ENCODE peak calls at places on chromosomes 16 and 17, in ten cellular contexts. V is RWPE1; C is A549; X is cardiac muscle cell; R is pancreas; N is ascending aorta; Q is CD4-positive, alpha-beta T cell; J is colonic mucosa; W is GM23338; K is GM23248. Y is an unnamed sample.

GRCh38 chr17:65588194-65588808 is 26.9 kb upstream of the AXIN2 start:
- DNase-seq in X (no peak), V (no peak), Q (no peak), J (peak), W (no peak), R (no peak), C (peak), K (no peak), N (no peak), Y (no peak)

GRCh38 chr17:4950075-4950756 is 703 bp upstream of the ENO3 start:
- DNase-seq in J (peak), R (peak), V (no peak), Q (peak), N (peak), C (peak), K (peak), X (peak), W (peak), Y (peak)

GRCh38 chr17:70060415-70060814 is 14.6 kb upstream of the KCNJ16 start:
- DNase-seq in Q (no peak), R (no peak), N (no peak), W (no peak), K (no peak), X (no peak), C (no peak), V (no peak), J (no peak), Y (no peak)

GRCh38 chr17:72104164-72104862 is 16.5 kb upstream of the SOX9 start:
- DNase-seq in X (no peak), W (no peak), J (no peak), Q (no peak), V (no peak), N (no peak), R (no peak), C (no peak), K (no peak), Y (peak)

GRCh38 chr16:12419151-12419550 is 384.5 kb downstream of the CPPED1 start:
- DNase-seq in W (no peak), C (no peak), X (no peak), N (no peak), K (no peak), V (no peak), R (no peak), Q (no peak), J (no peak), Y (no peak)

GRCh38 chr17:61389670-61390478 is 9.8 kb upstream of the TBX2 start:
- DNase-seq in J (no peak), X (peak), V (no peak), W (peak), N (no peak), Q (no peak), C (peak), R (no peak), K (peak), Y (peak)

GRCh38 chr17:7740481-7741001 is 23.0 kb downstream of the DNAH2 start:
- DNase-seq in X (no peak), C (no peak), R (peak), V (no peak), J (no peak), Q (no peak), N (no peak), K (no peak), W (no peak), Y (no peak)

GRCh38 chr17:9517396-9517795 is 58.2 kb downstream of the STX8 start:
- DNase-seq in K (no peak), N (no peak), Q (peak), W (peak), J (no peak), V (no peak), C (no peak), X (no peak), R (no peak), Y (no peak)

GRCh38 chr17:48100591-48101011 is 677 bp downstream of the CBX1 start:
- DNase-seq in V (peak), K (peak), J (peak), Q (no peak), X (peak), W (peak), C (peak), R (peak), N (peak), Y (no peak)

GRCh38 chr17:77618173-77618572 is 340.3 kb upstream of the TNRC6C start:
- DNase-seq in V (no peak), X (no peak), W (no peak), K (no peak), Q (no peak), N (no peak), R (no peak), J (no peak), C (no peak), Y (no peak)

GRCh38 chr16:79809376-79809775 is 208.8 kb upstream of the MAF start:
- DNase-seq in K (no peak), Q (no peak), V (no peak), X (no peak), C (no peak), R (no peak), N (no peak), W (no peak), J (no peak), Y (no peak)

GRCh38 chr16:2152695-2153506 is 2.7 kb upstream of the TRAF7 start:
- DNase-seq in Q (no peak), V (no peak), R (peak), X (peak), N (no peak), J (peak), W (peak), K (peak), C (peak), Y (peak)

GRCh38 chr16:70608516-70608915 is 37.8 kb upstream of the IL34 start:
- DNase-seq in K (no peak), X (no peak), N (no peak), V (peak), W (no peak), R (no peak), Q (no peak), J (no peak), C (no peak), Y (no peak)

GRCh38 chr17:79102214-79102613 is 27.6 kb downstream of the ENGASE start:
- DNase-seq in C (no peak), V (no peak), J (no peak), X (no peak), N (no peak), W (no peak), K (no peak), R (no peak), Q (no peak), Y (no peak)

GRCh38 chr16:56617212-56618085 is 8.1 kb upstream of the MT1E start:
- DNase-seq in J (peak), W (peak), R (peak), C (no peak), X (peak), N (peak), Q (peak), K (peak), V (no peak), Y (peak)

GRCh38 chr17:61409301-61410099 is 9.9 kb downstream of the TBX2 start:
- DNase-seq in N (peak), W (peak), K (peak), J (peak), V (peak), C (peak), R (peak), Q (no peak), X (peak), Y (peak)

GRCh38 chr16:72934661-72935403 is 113.1 kb downstream of the ZFHX3 start:
- DNase-seq in J (no peak), C (no peak), X (no peak), W (no peak), K (no peak), N (no peak), V (no peak), Q (no peak), R (no peak), Y (peak)

GRCh38 chr17:36475346-36475970 is 11.0 kb upstream of the ZNHIT3 start:
- DNase-seq in X (no peak), C (no peak), K (no peak), V (no peak), N (no peak), J (no peak), R (no peak), Q (no peak), W (no peak), Y (no peak)

GRCh38 chr16:53517851-53518250 is 14.8 kb upstream of the AKTIP start:
- DNase-seq in J (no peak), Q (no peak), C (no peak), K (no peak), X (no peak), N (no peak), R (no peak), V (no peak), W (no peak), Y (no peak)

GRCh38 chr16:68381363-68381724 is 67.0 kb downstream of the SMPD3 start:
- DNase-seq in C (peak), K (no peak), Q (no peak), V (peak), W (no peak), R (peak), X (no peak), J (no peak), N (no peak), Y (peak)

GRCh38 chr17:27466376-27466747 is 10.1 kb downstream of the KSR1 start:
- DNase-seq in R (no peak), C (no peak), Q (no peak), V (no peak), J (no peak), N (no peak), K (no peak), W (peak), X (no peak), Y (no peak)

GRCh38 chr16:85798283-85798776 is 1.0 kb downstream of the EMC8 start:
- DNase-seq in C (no peak), Q (no peak), J (no peak), X (no peak), K (no peak), V (peak), R (no peak), N (no peak), W (peak), Y (peak)

GRCh38 chr17:7029096-7029495 is 6.2 kb downstream of the BCL6B start:
- DNase-seq in V (no peak), Q (no peak), C (no peak), X (no peak), R (no peak), J (no peak), K (no peak), W (no peak), N (no peak), Y (no peak)

GRCh38 chr17:19248923-19249574 is 11.9 kb downstream of the EPN2 start:
- DNase-seq in J (no peak), R (no peak), K (peak), C (no peak), X (no peak), W (no peak), V (no peak), Q (no peak), N (peak), Y (peak)

GRCh38 chr17:81867123-81867951 is 3.8 kb downstream of the ARHGDIA start:
- DNase-seq in K (peak), X (peak), Q (no peak), R (peak), V (no peak), N (no peak), J (peak), C (peak), W (peak), Y (peak)

GRCh38 chr17:50507871-50508572 is at the start of gene MYCBPAP:
- DNase-seq in C (peak), X (peak), R (peak), V (no peak), W (peak), J (peak), Q (peak), K (peak), N (peak), Y (peak)

DNA sequence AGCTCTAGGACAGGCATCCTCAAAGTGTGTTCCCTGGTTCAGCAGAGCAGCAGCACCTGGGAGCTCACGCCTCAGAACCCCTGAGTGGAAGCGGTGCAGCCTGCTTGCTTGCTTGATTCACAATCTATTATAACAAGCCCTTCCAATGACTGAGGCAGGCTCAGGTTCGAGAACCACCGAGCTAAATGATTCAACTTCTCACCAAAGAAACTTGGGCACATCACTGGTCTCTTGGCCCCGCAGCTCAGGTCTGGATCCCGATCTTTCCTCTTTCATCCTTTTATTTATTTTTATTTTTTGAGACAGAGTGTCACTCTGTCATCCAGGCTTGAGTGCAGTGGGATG is 24.5 kb downstream of the CLUH start:
- DNase-seq in N (no peak), J (no peak), Q (no peak), C (no peak), K (no peak), R (no peak), V (no peak), W (no peak), X (no peak), Y (no peak)
- H3K27ac ChIP-seq in N (peak), J (no peak), Q (no peak), C (no peak), K (peak), R (no peak), V (peak), W (peak), X (peak), Y (peak)

GRCh38 chr17:51725185-51725584 is 433.3 kb downstream of the CA10 start:
- DNase-seq in X (no peak), J (no peak), N (no peak), W (no peak), K (no peak), R (no peak), C (no peak), V (no peak), Q (no peak), Y (no peak)
- H3K27ac ChIP-seq in X (no peak), J (no peak), N (no peak), W (no peak), K (no peak), R (no peak), C (no peak), V (no peak), Q (no peak), Y (no peak)

GRCh38 chr17:2860883-2861282 is 64.6 kb downstream of the RAP1GAP2 start:
- DNase-seq in J (no peak), C (no peak), N (no peak), K (no peak), R (no peak), X (no peak), Q (no peak), V (no peak), W (no peak), Y (no peak)
- H3K27ac ChIP-seq in J (no peak), C (no peak), N (no peak), K (no peak), R (no peak), X (no peak), Q (no peak), V (no peak), W (peak), Y (no peak)

DNA sequence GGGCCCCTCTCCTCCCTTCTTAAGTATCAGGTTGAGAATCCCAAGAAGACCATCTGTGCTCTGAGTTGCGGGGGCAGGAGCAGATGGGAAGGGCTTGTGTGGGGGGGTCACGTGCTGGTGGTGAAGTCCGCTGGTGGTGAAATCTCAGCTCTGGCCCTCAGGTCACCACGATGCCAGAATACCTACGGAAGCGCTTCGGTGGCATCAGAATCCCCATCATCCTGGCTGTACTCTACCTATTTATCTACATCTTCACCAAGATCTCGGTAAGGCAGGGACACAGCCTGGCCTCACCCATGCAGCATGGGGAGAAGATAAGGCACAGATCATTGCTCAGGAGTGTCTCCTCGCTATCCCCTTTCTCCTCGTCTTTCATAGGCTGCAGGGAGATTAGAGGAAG is 29.7 kb downstream of the SLC5A11 start:
- DNase-seq in K (no peak), C (no peak), J (no peak), V (no peak), W (no peak), N (no peak), Q (no peak), R (no peak), X (no peak), Y (no peak)
- H3K27ac ChIP-seq in K (no peak), C (no peak), J (no peak), V (no peak), W (no peak), N (no peak), Q (no peak), R (no peak), X (no peak), Y (no peak)

GRCh38 chr17:76193616-76194015 is 46.7 kb downstream of the RNF157 start:
- DNase-seq in C (no peak), K (no peak), Q (no peak), V (no peak), R (no peak), X (no peak), N (no peak), J (no peak), W (peak), Y (no peak)

GRCh38 chr17:76188213-76189060 is 47.4 kb upstream of the FOXJ1 start:
- DNase-seq in W (peak), J (no peak), R (no peak), N (no peak), V (no peak), Q (no peak), C (no peak), K (no peak), X (no peak), Y (no peak)

GRCh38 chr17:76189741-76190140 is 48.7 kb upstream of the FOXJ1 start:
- DNase-seq in W (no peak), C (no peak), Q (no peak), R (no peak), N (no peak), V (no peak), J (no peak), X (no peak), K (no peak), Y (no peak)

GRCh38 chr17:76191891-76192290 is 48.4 kb downstream of the RNF157 start:
- DNase-seq in N (no peak), Q (no peak), K (no peak), V (no peak), R (no peak), W (no peak), C (no peak), X (no peak), J (no peak), Y (no peak)

GRCh38 chr17:76189247-76189646 is 48.2 kb upstream of the FOXJ1 start:
- DNase-seq in N (no peak), W (no peak), V (no peak), J (no peak), K (no peak), X (no peak), Q (no peak), C (no peak), R (no peak), Y (no peak)
- H3K27ac ChIP-seq in N (no peak), W (no peak), V (no peak), J (no peak), K (no peak), X (no peak), Q (peak), C (no peak), R (no peak), Y (no peak)

GRCh38 chr17:913207-913606 is 66.4 kb downstream of the NXN start:
- DNase-seq in W (no peak), R (no peak), N (no peak), C (no peak), X (no peak), K (peak), V (no peak), Q (no peak), J (no peak), Y (no peak)
- H3K27ac ChIP-seq in W (no peak), R (no peak), N (no peak), C (no peak), X (peak), K (peak), V (peak), Q (no peak), J (no peak), Y (no peak)